ENCODE peak calls at places on chromosomes 4 and X, in five cellular contexts. I is fibroblast of lung, D is heart right ventricle, O is uterus, V is left lung. L is an unnamed sample.

GRCh38 chr4:25370242-25370641 is 6.8 kb upstream of the ANAPC4 start:
- DNase-seq in V (no peak), I (no peak), D (no peak), O (no peak), L (no peak)

GRCh38 chr4:926538-926937 is 5.6 kb downstream of the GAK start:
- DNase-seq in D (no peak), O (no peak), I (peak; percentile 12), V (peak; percentile 27), L (no peak)

GRCh38 chrX:151692825-151693224 is 2.4 kb upstream of the PRRG3 start:
- DNase-seq in D (no peak), I (no peak), O (no peak), V (no peak), L (no peak)

GRCh38 chr4:76087007-76087769 is 12.7 kb downstream of the ART3 start:
- DNase-seq in O (no peak), V (no peak), D (peak; percentile 57), I (peak; percentile 58), L (no peak)

GRCh38 chr4:153661215-153661822 is 22.8 kb upstream of the TLR2 start:
- DNase-seq in D (no peak), O (no peak), I (peak; percentile 37), V (no peak), L (no peak)

GRCh38 chrX:68504237-68504636 is 5.4 kb downstream of the YIPF6 start:
- DNase-seq in O (no peak), V (no peak), I (peak; percentile 67), D (no peak), L (no peak)

GRCh38 chr4:10496200-10496599 is 39.0 kb upstream of the ZNF518B start:
- DNase-seq in V (no peak), D (no peak), O (no peak), I (no peak), L (no peak)

GRCh38 chrX:71922697-71923096 is 12.1 kb downstream of the NHSL2 start:
- DNase-seq in V (no peak), O (no peak), D (no peak), I (no peak), L (no peak)

GRCh38 chr4:160423879-160424451 is 1321.1 kb downstream of the RAPGEF2 start:
- DNase-seq in O (no peak), D (no peak), V (no peak), I (peak; percentile 1), L (no peak)

GRCh38 chrX:93791304-93791703 is 117.3 kb downstream of the FAM133A start:
- DNase-seq in I (no peak), O (no peak), D (no peak), V (no peak), L (no peak)

GRCh38 chr4:183204793-183205192 is 105.7 kb downstream of the WWC2 start:
- DNase-seq in O (no peak), V (no peak), I (no peak), D (no peak), L (no peak)

GRCh38 chr4:1403591-1404572 is 2.4 kb downstream of the NKX1-1 start:
- DNase-seq in V (peak; percentile 21), I (no peak), O (peak; percentile 4), D (no peak), L (peak; percentile 60)

GRCh38 chrX:96407501-96407900 is 277.1 kb upstream of the DIAPH2 start:
- DNase-seq in I (peak; percentile 85), V (no peak), O (no peak), D (no peak), L (no peak)

GRCh38 chr4:155666701-155667537 is at the start of gene GUCY1A1:
- DNase-seq in D (peak; percentile 62), V (peak; percentile 60), I (no peak), O (peak; percentile 35), L (peak; percentile 85)

GRCh38 chr4:85416094-85416493 is 58.9 kb upstream of the ARHGAP24 start:
- DNase-seq in V (no peak), D (no peak), I (no peak), O (no peak), L (no peak)

GRCh38 chr4:181350578-181351420 is 892.4 kb upstream of the TENM3 start:
- DNase-seq in O (no peak), D (no peak), V (no peak), I (no peak), L (no peak)

GRCh38 chr4:951186-951585 is 18.9 kb downstream of the TMEM175 start:
- DNase-seq in D (no peak), O (no peak), I (no peak), V (no peak), L (no peak)

GRCh38 chr4:132642196-132642817 is 506.8 kb upstream of the PCDH10 start:
- DNase-seq in D (no peak), I (peak; percentile 60), O (no peak), V (no peak), L (no peak)

GRCh38 chrX:111490683-111491082 is 20.8 kb upstream of the SERTM2 start:
- DNase-seq in V (no peak), I (no peak), O (no peak), D (no peak), L (no peak)

GRCh38 chrX:107454302-107454701 is 4.8 kb downstream of the FRMPD3 start:
- DNase-seq in D (no peak), V (no peak), I (no peak), O (no peak), L (no peak)

GRCh38 chr4:176534566-176534965 is 214.8 kb downstream of the SPCS3 start:
- DNase-seq in V (no peak), I (peak; percentile 92), O (no peak), D (no peak), L (no peak)

GRCh38 chrX:40971736-40972135 is 113.5 kb upstream of the USP9X start:
- DNase-seq in O (no peak), V (no peak), D (no peak), I (peak; percentile 9), L (no peak)

GRCh38 chr4:86302242-86302641 is 57.6 kb downstream of the MAPK10 start:
- DNase-seq in D (peak; percentile 44), I (peak; percentile 44), O (peak; percentile 71), V (peak; percentile 35), L (no peak)

GRCh38 chr4:102638621-102639020 is 122.1 kb downstream of the MANBA start:
- DNase-seq in V (no peak), D (no peak), O (no peak), I (no peak), L (no peak)

GRCh38 chrX:55450259-55450658 is 1.7 kb upstream of the MAGEH1 start:
- DNase-seq in D (peak; percentile 4), O (no peak), V (no peak), I (peak; percentile 24), L (no peak)

GRCh38 chr4:70688795-70689231 is 481 bp downstream of the UTP3 start:
- DNase-seq in O (no peak), V (no peak), D (no peak), I (no peak), L (no peak)

GRCh38 chr4:128468485-128468989 is 180.9 kb upstream of the PGRMC2 start:
- DNase-seq in O (peak; percentile 31), I (peak; percentile 100), V (peak; percentile 69), D (peak; percentile 66), L (peak; percentile 81)

GRCh38 chrX:18149454-18149853 is 71.2 kb downstream of the BEND2 start:
- DNase-seq in I (no peak), V (no peak), O (no peak), D (no peak), L (no peak)

GRCh38 chrX:1502241-1502640 is 34.7 kb downstream of the P2RY8 start:
- DNase-seq in V (no peak), D (no peak), I (no peak), O (peak; percentile 5), L (no peak)

GRCh38 chr4:6755088-6755753 is 27.3 kb upstream of the KIAA0232 start:
- DNase-seq in O (no peak), I (no peak), D (no peak), V (no peak), L (no peak)

GRCh38 chr4:151356510-151356909 is 31.1 kb upstream of the SH3D19 start:
- DNase-seq in V (no peak), O (no peak), D (no peak), I (no peak), L (no peak)

GRCh38 chrX:136210806-136211205 is 40.4 kb downstream of the MAP7D3 start:
- DNase-seq in I (no peak), V (no peak), D (peak; percentile 26), O (no peak), L (no peak)

GRCh38 chr4:75786938-75787337 is 62.6 kb downstream of the USO1 start:
- DNase-seq in I (no peak), O (no peak), V (no peak), D (no peak), L (no peak)

GRCh38 chr4:40152642-40153041 is 44.2 kb upstream of the RHOH start:
- DNase-seq in I (no peak), D (no peak), O (no peak), V (no peak), L (no peak)

GRCh38 chr4:2352171-2352570 is 66.3 kb downstream of the ZFYVE28 start:
- DNase-seq in I (no peak), O (peak; percentile 6), D (peak; percentile 1), V (no peak), L (no peak)

GRCh38 chr4:120692964-120693363 is 229.6 kb downstream of the PRDM5 start:
- DNase-seq in I (peak; percentile 92), D (no peak), V (no peak), O (no peak), L (no peak)

GRCh38 chr4:113951263-113951662 is 28.2 kb downstream of the ARSJ start:
- DNase-seq in V (peak; percentile 42), I (peak; percentile 84), O (peak; percentile 29), D (no peak), L (no peak)

GRCh38 chrX:154358829-154359228 is 15.6 kb downstream of the FLNA start:
- DNase-seq in D (no peak), I (no peak), O (no peak), V (no peak), L (no peak)
- H3K27ac ChIP-seq in D (no peak overlapping the region), I (no peak overlapping the region), O (no peak overlapping the region), V (no peak overlapping the region), L (no peak overlapping the region)

DNA sequence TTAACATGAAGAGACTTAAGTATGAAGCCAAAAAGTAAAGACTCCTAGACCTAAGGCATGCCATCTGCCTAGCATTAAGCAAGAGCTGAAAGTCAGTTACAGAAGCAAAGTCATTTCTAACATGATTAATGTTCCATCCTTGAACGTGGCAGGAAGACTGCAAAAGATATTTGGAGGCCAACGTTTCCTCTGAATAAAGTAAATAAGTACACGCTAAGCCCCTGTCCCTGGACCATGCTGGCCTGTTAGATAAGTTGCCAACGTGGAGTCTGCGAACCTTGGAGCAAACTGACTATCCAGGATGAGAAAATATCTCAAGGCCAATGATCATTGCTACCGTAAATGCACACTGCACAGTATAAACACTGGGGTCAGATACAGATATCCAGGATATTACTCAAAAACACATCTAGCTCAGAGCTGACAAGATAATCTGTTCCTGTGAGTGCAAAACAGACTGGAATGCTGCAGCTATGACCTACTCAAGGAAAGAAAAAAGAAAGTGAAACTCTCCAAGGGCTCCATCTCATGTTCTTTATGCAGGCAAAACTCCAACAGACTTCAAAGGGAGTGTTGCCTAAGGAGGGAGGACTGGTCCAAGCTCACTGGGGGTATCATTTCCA is 255.8 kb downstream of the COL25A1 start:
- DNase-seq in V (no peak), O (no peak), I (peak; percentile 69), D (no peak), L (no peak)
- H3K4me3 ChIP-seq in V (no peak overlapping the region), O (no peak overlapping the region), I (peak overlapping the region; percentile 5), D (no peak overlapping the region), L (peak overlapping the region; percentile 55)

GRCh38 chr4:16843831-16844508 is 54.5 kb downstream of the LDB2 start:
- DNase-seq in D (no peak), O (no peak), V (no peak), I (peak; percentile 96), L (no peak)
- H3K27ac ChIP-seq in D (peak overlapping the region; percentile 60), O (peak overlapping the region; percentile 55), V (no peak overlapping the region), I (peak overlapping the region; percentile 42), L (no peak overlapping the region)

GRCh38 chr4:185127021-185127925 is 15.8 kb upstream of the SLC25A4 start:
- DNase-seq in O (peak; percentile 26), V (no peak), D (no peak), I (no peak), L (no peak)
- H3K4me3 ChIP-seq in O (peak overlapping the region; percentile 50), V (peak overlapping the region; percentile 47), D (peak overlapping the region; percentile 49), I (peak overlapping the region; percentile 51), L (peak overlapping the region; percentile 86)

L was measured in coronary artery.